ENCODE peak calls at places on chromosomes 4 and X, in five cellular contexts. One of them, this sample, is unnamed.

GRCh38 chr4:163344147-163345050 is 707 bp downstream of the NPY5R start:
- DNase-seq in suprapubic skin: peak; percentile 60
- DNase-seq in K562: no peak
- DNase-seq in upper lobe of left lung: no peak
- DNase-seq in prostate gland: no peak
- DNase-seq in this sample: no peak

GRCh38 chr4:10582059-10582686 is 102.4 kb downstream of the CLNK start:
- DNase-seq in suprapubic skin: no peak
- DNase-seq in K562: peak; percentile 37
- DNase-seq in upper lobe of left lung: peak; percentile 37
- DNase-seq in prostate gland: peak; percentile 48
- DNase-seq in this sample: peak; percentile 26

GRCh38 chr4:66575024-66575696 is 904.9 kb upstream of the EPHA5 start:
- DNase-seq in suprapubic skin: no peak
- DNase-seq in K562: no peak
- DNase-seq in upper lobe of left lung: no peak
- DNase-seq in prostate gland: peak; percentile 40
- DNase-seq in this sample: no peak

GRCh38 chr4:40325406-40326019 is 9.6 kb upstream of the CHRNA9 start:
- DNase-seq in suprapubic skin: no peak
- DNase-seq in K562: peak; percentile 72
- DNase-seq in upper lobe of left lung: peak; percentile 51
- DNase-seq in prostate gland: peak; percentile 32
- DNase-seq in this sample: no peak

GRCh38 chr4:168691621-168692376 is 194.9 kb downstream of the PALLD start:
- DNase-seq in suprapubic skin: no peak
- DNase-seq in K562: no peak
- DNase-seq in upper lobe of left lung: no peak
- DNase-seq in prostate gland: no peak
- DNase-seq in this sample: no peak

GRCh38 chrX:101803451-101803850 is 128.4 kb downstream of the ZMAT1 start:
- DNase-seq in suprapubic skin: no peak
- DNase-seq in K562: no peak
- DNase-seq in upper lobe of left lung: no peak
- DNase-seq in prostate gland: no peak
- DNase-seq in this sample: no peak

GRCh38 chr4:74805601-74806000 is 11.3 kb upstream of the BTC start:
- DNase-seq in suprapubic skin: no peak
- DNase-seq in K562: no peak
- DNase-seq in upper lobe of left lung: no peak
- DNase-seq in prostate gland: no peak
- DNase-seq in this sample: no peak

GRCh38 chrX:23327104-23327503 is 7.5 kb upstream of the PTCHD1 start:
- DNase-seq in suprapubic skin: no peak
- DNase-seq in K562: no peak
- DNase-seq in upper lobe of left lung: no peak
- DNase-seq in prostate gland: no peak
- DNase-seq in this sample: no peak

GRCh38 chrX:122238801-122239200 is 945.3 kb upstream of the GRIA3 start:
- DNase-seq in suprapubic skin: no peak
- DNase-seq in K562: no peak
- DNase-seq in upper lobe of left lung: no peak
- DNase-seq in prostate gland: no peak
- DNase-seq in this sample: no peak

GRCh38 chr4:40995850-40996249 is 218.5 kb downstream of the APBB2 start:
- DNase-seq in suprapubic skin: no peak
- DNase-seq in K562: no peak
- DNase-seq in upper lobe of left lung: no peak
- DNase-seq in prostate gland: no peak
- DNase-seq in this sample: no peak

GRCh38 chr4:130851107-130851506 is 1755.2 kb downstream of the C4orf33 start:
- DNase-seq in suprapubic skin: no peak
- DNase-seq in K562: no peak
- DNase-seq in upper lobe of left lung: no peak
- DNase-seq in prostate gland: no peak
- DNase-seq in this sample: no peak

DNA sequence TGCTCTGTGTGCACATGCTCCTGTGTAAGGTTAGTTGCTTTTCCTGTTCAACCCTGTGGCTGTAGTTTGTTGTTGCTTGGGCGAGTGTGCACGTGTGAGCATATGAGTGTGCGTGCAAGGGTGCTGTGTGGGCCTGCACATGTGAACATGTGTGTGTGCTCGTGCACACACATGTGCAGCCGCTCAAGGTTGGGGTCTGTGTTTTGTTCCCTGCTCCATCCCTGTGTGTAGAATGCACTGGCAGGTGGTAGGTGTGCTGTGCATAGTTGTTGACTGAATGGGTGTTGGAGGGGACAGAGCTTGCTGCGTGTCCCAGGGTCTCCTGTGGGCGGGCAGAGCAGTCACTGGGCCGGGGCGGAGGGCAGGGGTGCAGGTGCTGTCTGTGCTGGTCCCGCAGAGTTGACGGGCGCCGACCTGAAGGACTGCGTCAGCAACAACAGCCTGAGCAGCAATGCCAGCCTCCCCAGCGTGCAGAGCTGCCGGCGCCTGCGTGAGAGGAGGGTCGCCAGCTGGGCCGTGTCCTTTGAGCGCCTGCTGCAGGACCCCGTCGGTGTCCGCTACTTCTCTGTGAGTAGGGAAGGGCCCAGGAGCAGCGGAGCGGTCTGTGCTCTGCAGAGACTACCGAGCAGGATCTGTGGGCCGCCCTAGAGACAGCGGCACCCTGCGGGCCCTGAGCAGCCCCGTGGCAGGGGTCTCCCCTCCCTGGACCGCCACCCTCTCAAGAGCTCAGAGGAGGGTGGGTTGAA is 27.9 kb upstream of the HGFAC start:
- DNase-seq in suprapubic skin: peak; percentile 50
- DNase-seq in K562: no peak
- DNase-seq in upper lobe of left lung: peak; percentile 17
- DNase-seq in prostate gland: no peak
- DNase-seq in this sample: no peak
- H3K4me3 ChIP-seq in suprapubic skin: no peak overlapping the region
- H3K4me3 ChIP-seq in K562: no peak overlapping the region
- H3K4me3 ChIP-seq in upper lobe of left lung: no peak overlapping the region
- H3K4me3 ChIP-seq in prostate gland: no peak overlapping the region
- H3K4me3 ChIP-seq in this sample: no peak overlapping the region

GRCh38 chr4:158739600-158739999 is 16.4 kb upstream of the PPID start:
- DNase-seq in suprapubic skin: no peak
- DNase-seq in K562: no peak
- DNase-seq in upper lobe of left lung: no peak
- DNase-seq in prostate gland: no peak
- DNase-seq in this sample: no peak
- H3K27ac ChIP-seq in suprapubic skin: no peak overlapping the region
- H3K27ac ChIP-seq in K562: no peak overlapping the region
- H3K27ac ChIP-seq in upper lobe of left lung: no peak overlapping the region
- H3K27ac ChIP-seq in prostate gland: no peak overlapping the region
- H3K27ac ChIP-seq in this sample: no peak overlapping the region

GRCh38 chrX:155027509-155028066 is 944 bp downstream of the FUNDC2 start:
- DNase-seq in suprapubic skin: no peak
- DNase-seq in K562: no peak
- DNase-seq in upper lobe of left lung: peak; percentile 21
- DNase-seq in prostate gland: peak; percentile 8
- DNase-seq in this sample: no peak
- TF ChIP-seq POLR2AphosphoS5 in suprapubic skin: peak; percentile 34
- TF ChIP-seq POLR2AphosphoS5 in K562: peak; percentile 1
- TF ChIP-seq POLR2AphosphoS5 in upper lobe of left lung: no peak
- TF ChIP-seq POLR2AphosphoS5 in prostate gland: peak; percentile 34
- TF ChIP-seq POLR2AphosphoS5 in this sample: no peak

GRCh38 chr4:78939667-78940008 is 400 bp upstream of the PAQR3 start:
- DNase-seq in suprapubic skin: no peak
- DNase-seq in K562: no peak
- DNase-seq in upper lobe of left lung: no peak
- DNase-seq in prostate gland: no peak
- DNase-seq in this sample: no peak

GRCh38 chr4:78936989-78937388 is 2.2 kb downstream of the PAQR3 start:
- DNase-seq in suprapubic skin: no peak
- DNase-seq in K562: no peak
- DNase-seq in upper lobe of left lung: no peak
- DNase-seq in prostate gland: no peak
- DNase-seq in this sample: no peak

GRCh38 chr4:78938474-78938867 is 767 bp downstream of the PAQR3 start:
- DNase-seq in suprapubic skin: no peak
- DNase-seq in K562: no peak
- DNase-seq in upper lobe of left lung: no peak
- DNase-seq in prostate gland: no peak
- DNase-seq in this sample: no peak

GRCh38 chr4:78938868-78939666 is at the start of gene PAQR3:
- DNase-seq in suprapubic skin: peak; percentile 85
- DNase-seq in K562: peak; percentile 95
- DNase-seq in upper lobe of left lung: peak; percentile 87
- DNase-seq in prostate gland: peak; percentile 80
- DNase-seq in this sample: peak; percentile 64

GRCh38 chr4:78937837-78938236 is 1.4 kb downstream of the PAQR3 start:
- DNase-seq in suprapubic skin: no peak
- DNase-seq in K562: no peak
- DNase-seq in upper lobe of left lung: no peak
- DNase-seq in prostate gland: no peak
- DNase-seq in this sample: no peak
- H3K4me3 ChIP-seq in suprapubic skin: peak overlapping the region; percentile 96
- H3K4me3 ChIP-seq in K562: peak overlapping the region; percentile 68
- H3K4me3 ChIP-seq in upper lobe of left lung: no peak overlapping the region
- H3K4me3 ChIP-seq in prostate gland: no peak overlapping the region
- H3K4me3 ChIP-seq in this sample: peak overlapping the region; percentile 92

This sample was measured in breast epithelium.